ENCODE peak calls at places on chromosomes 2 and 18, in eight cellular contexts. I, V, N, L, R, M, Z and X are unnamed samples.

GRCh38 chr2:177396630-177397460 is 4.3 kb downstream of the AGPS start:
- DNase-seq in R (no peak), N (peak), Z (no peak), L (no peak), V (no peak), I (no peak), M (peak), X (no peak)

GRCh38 chr18:77087391-77088141 is 45.0 kb downstream of the MBP start:
- DNase-seq in N (peak), L (peak), V (no peak), M (no peak), R (peak), I (no peak), Z (no peak), X (peak)

GRCh38 chr18:70295633-70296188 is 6.9 kb downstream of the SOCS6 start:
- DNase-seq in N (peak), R (no peak), L (no peak), I (no peak), V (no peak), M (no peak), Z (no peak), X (no peak)

GRCh38 chr2:189421644-189422043 is 19.6 kb upstream of the WDR75 start:
- DNase-seq in V (no peak), M (peak), I (no peak), R (no peak), Z (no peak), L (no peak), N (peak), X (no peak)

GRCh38 chr2:138536302-138536701 is 34.7 kb downstream of the SPOPL start:
- DNase-seq in L (no peak), I (no peak), R (no peak), Z (no peak), N (peak), M (peak), V (peak), X (no peak)

GRCh38 chr2:165901996-165902395 is 51.6 kb downstream of the TTC21B start:
- DNase-seq in R (no peak), V (no peak), L (no peak), M (no peak), N (no peak), Z (no peak), I (no peak), X (no peak)

GRCh38 chr2:128552806-128553551 is 234.3 kb upstream of the HS6ST1 start:
- DNase-seq in M (no peak), N (no peak), R (no peak), V (no peak), L (no peak), I (no peak), Z (no peak), X (no peak)

GRCh38 chr2:181785677-181786344 is 105.5 kb upstream of the NEUROD1 start:
- DNase-seq in N (peak), Z (no peak), R (no peak), I (no peak), V (no peak), L (no peak), M (no peak), X (no peak)

GRCh38 chr18:63087421-63088230 is 231.9 kb downstream of the BCL2 start:
- DNase-seq in M (no peak), Z (no peak), N (peak), V (no peak), L (no peak), R (no peak), I (no peak), X (no peak)

GRCh38 chr2:6970976-6971480 is 53.8 kb downstream of the RNF144A start:
- DNase-seq in L (no peak), I (no peak), N (no peak), Z (no peak), R (no peak), M (no peak), V (no peak), X (no peak)

GRCh38 chr2:49080681-49081080 is 73.6 kb downstream of the FSHR start:
- DNase-seq in M (no peak), N (no peak), L (no peak), Z (no peak), I (no peak), V (no peak), R (no peak), X (no peak)

GRCh38 chr2:48065096-48065495 is 158.8 kb upstream of the FBXO11 start:
- DNase-seq in I (no peak), Z (no peak), R (no peak), M (no peak), L (no peak), N (no peak), V (no peak), X (no peak)

GRCh38 chr2:86031606-86032005 is 74.1 kb downstream of the POLR1A start:
- DNase-seq in R (no peak), L (peak), Z (no peak), I (no peak), V (no peak), M (no peak), N (no peak), X (no peak)

GRCh38 chr2:96342085-96342484 is 6.5 kb downstream of the NCAPH start:
- DNase-seq in M (no peak), I (no peak), N (peak), R (no peak), Z (no peak), L (no peak), V (no peak), X (no peak)

GRCh38 chr2:64454316-64455030 is 511 bp downstream of the LGALSL start:
- DNase-seq in N (peak), L (peak), I (peak), V (no peak), M (peak), R (peak), Z (peak), X (peak)

GRCh38 chr2:178863856-178864620 is 56.8 kb upstream of the TTN start:
- DNase-seq in N (peak), M (no peak), R (peak), Z (no peak), L (peak), I (no peak), V (no peak), X (peak)

GRCh38 chr2:33628031-33628430 is 28.9 kb upstream of the FAM98A start:
- DNase-seq in Z (no peak), M (no peak), L (no peak), I (no peak), N (no peak), R (no peak), V (no peak), X (no peak)

GRCh38 chr2:204122425-204122824 is 185.9 kb downstream of the ICOS start:
- DNase-seq in Z (no peak), V (no peak), L (no peak), N (no peak), I (no peak), M (no peak), R (no peak), X (no peak)

GRCh38 chr2:159592446-159592845 is 23.9 kb downstream of the BAZ2B start:
- DNase-seq in I (no peak), L (no peak), R (no peak), M (no peak), V (no peak), N (no peak), Z (no peak), X (no peak)

GRCh38 chr2:234983011-234983726 is 31.4 kb downstream of the SH3BP4 start:
- DNase-seq in Z (no peak), R (no peak), M (no peak), L (no peak), I (no peak), N (no peak), V (no peak), X (no peak)

GRCh38 chr18:77129150-77129551 is 3.4 kb downstream of the MBP start:
- DNase-seq in L (peak), Z (no peak), M (peak), R (no peak), N (peak), V (no peak), I (no peak), X (no peak)

DNA sequence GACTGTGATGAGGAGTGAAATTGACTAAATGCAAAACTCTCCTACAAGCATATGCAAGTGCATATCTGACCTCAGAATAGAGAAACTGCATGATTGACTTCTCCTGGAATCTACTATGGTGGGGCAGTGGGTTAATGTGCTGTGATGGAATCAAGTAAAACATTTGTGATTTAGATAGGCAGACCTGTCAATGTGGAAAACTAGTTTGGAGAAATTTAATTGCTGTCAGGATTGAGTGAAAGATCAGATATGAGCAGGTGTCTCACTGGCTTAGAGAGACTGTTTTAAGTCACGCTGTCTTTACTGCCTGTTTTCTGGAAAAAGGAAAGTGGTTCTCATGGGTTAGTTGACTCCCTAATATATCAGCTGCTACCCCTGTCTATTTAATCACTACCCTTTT is 881.0 kb upstream of the CNTNAP5 start:
- DNase-seq in N (no peak), M (no peak), R (peak), I (no peak), L (no peak), V (no peak), Z (no peak), X (no peak)
- H3K4me3 ChIP-seq in N (no peak), M (no peak), R (no peak), I (no peak), L (no peak), V (no peak), Z (no peak), X (no peak)

GRCh38 chr2:12273111-12273510 is 443.6 kb upstream of the TRIB2 start:
- DNase-seq in Z (no peak), M (no peak), N (no peak), I (no peak), R (no peak), V (no peak), L (no peak), X (no peak)
- H3K4me3 ChIP-seq in Z (no peak), M (no peak), N (no peak), I (no peak), R (no peak), V (no peak), L (no peak), X (no peak)

GRCh38 chr2:216735086-216735485 is 39.7 kb upstream of the IGFBP5 start:
- DNase-seq in I (no peak), M (no peak), V (no peak), L (no peak), R (peak), Z (no peak), N (peak), X (no peak)
- H3K4me3 ChIP-seq in I (no peak), M (no peak), V (no peak), L (no peak), R (no peak), Z (no peak), N (no peak), X (no peak)

DNA sequence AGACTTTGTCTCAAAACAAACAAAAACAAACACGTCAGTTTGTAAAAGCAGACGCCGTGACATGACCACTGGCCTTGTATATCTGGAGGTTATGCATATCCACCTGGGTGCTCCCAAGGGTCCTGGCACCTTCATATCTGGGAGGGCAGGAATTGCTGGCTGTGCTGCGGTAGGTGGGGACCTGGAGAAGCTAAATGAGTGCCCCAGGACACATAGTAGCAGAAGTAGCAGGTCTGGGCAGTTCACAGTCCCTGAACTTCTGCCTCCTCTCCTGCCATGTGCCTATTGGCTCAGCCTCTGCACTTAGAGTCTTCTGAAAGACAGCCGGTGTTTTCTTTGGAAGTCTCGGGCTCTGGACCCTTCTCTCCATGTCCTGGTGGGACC is 30.9 kb upstream of the IL1R2 start:
- DNase-seq in L (no peak), Z (no peak), I (no peak), V (no peak), M (no peak), N (no peak), R (no peak), X (no peak)
- H3K4me3 ChIP-seq in L (no peak), Z (no peak), I (no peak), V (no peak), M (no peak), N (peak), R (no peak), X (no peak)

GRCh38 chr2:220280741-220281140 is 653.3 kb downstream of the SLC4A3 start:
- DNase-seq in N (no peak), L (no peak), R (no peak), I (no peak), M (no peak), Z (no peak), V (no peak), X (no peak)

GRCh38 chr2:220279840-220280239 is 652.4 kb downstream of the SLC4A3 start:
- DNase-seq in M (no peak), N (peak), L (no peak), V (no peak), I (no peak), R (no peak), Z (no peak), X (no peak)

GRCh38 chr2:220277445-220277960 is 650.1 kb downstream of the SLC4A3 start:
- DNase-seq in R (no peak), N (peak), V (no peak), I (no peak), L (peak), Z (no peak), M (peak), X (peak)

GRCh38 chr2:220278022-220278421 is 650.6 kb downstream of the SLC4A3 start:
- DNase-seq in L (no peak), V (no peak), I (no peak), N (peak), Z (no peak), R (no peak), M (no peak), X (no peak)

GRCh38 chr2:220279372-220279771 is 651.9 kb downstream of the SLC4A3 start:
- DNase-seq in M (no peak), I (no peak), N (peak), L (no peak), R (no peak), V (no peak), Z (no peak), X (no peak)
- H3K4me3 ChIP-seq in M (no peak), I (no peak), N (peak), L (no peak), R (no peak), V (no peak), Z (no peak), X (no peak)

GRCh38 chr2:218229239-218229638 is 12.2 kb downstream of the ARPC2 start:
- DNase-seq in M (peak), N (peak), L (no peak), R (peak), Z (peak), V (peak), I (peak), X (no peak)
- H3K4me3 ChIP-seq in M (no peak), N (peak), L (no peak), R (no peak), Z (no peak), V (no peak), I (no peak), X (no peak)

GRCh38 chr2:121790276-121790956 is 35.0 kb downstream of the TSN start:
- DNase-seq in N (peak), Z (no peak), L (no peak), V (no peak), R (no peak), M (peak), I (no peak), X (no peak)

GRCh38 chr2:121791253-121791652 is 35.8 kb downstream of the TSN start:
- DNase-seq in Z (no peak), R (no peak), V (no peak), I (no peak), L (no peak), N (no peak), M (no peak), X (no peak)

GRCh38 chr2:121793816-121794215 is 38.4 kb downstream of the TSN start:
- DNase-seq in I (no peak), N (no peak), L (no peak), Z (no peak), V (no peak), M (no peak), R (no peak), X (no peak)

GRCh38 chr2:121794233-121794632 is 38.8 kb downstream of the TSN start:
- DNase-seq in N (no peak), M (no peak), V (no peak), R (no peak), I (no peak), L (no peak), Z (no peak), X (no peak)

DNA sequence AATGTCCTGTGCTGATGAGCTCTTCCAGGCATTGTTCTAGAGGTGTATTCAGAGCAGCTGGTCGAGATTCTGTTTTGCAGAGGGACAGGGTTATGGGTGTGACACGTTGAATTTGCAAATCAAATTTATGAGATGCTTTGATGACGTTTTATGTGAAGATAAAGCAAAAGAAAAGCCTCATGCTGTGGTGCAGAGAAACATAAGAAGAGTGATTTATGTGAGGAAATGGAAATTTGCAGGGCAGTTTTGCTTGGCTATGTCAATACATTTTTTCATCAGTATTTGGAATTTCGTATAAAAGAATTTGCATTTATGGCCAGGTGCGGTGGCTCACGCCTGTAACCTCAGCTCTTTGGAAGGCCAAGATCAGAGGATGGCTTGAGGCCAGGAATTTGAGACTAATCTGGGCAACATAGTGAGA is 36.4 kb downstream of the TSN start:
- DNase-seq in I (no peak), L (no peak), Z (no peak), R (no peak), M (no peak), V (no peak), N (no peak), X (no peak)
- H3K4me3 ChIP-seq in I (no peak), L (no peak), Z (no peak), R (no peak), M (no peak), V (no peak), N (no peak), X (no peak)